ENCODE peak calls at places on chromosomes 2 and 18, in seven cellular contexts. O is adipocyte, L is ACHN, C is osteocyte, M is Panc1, E is glutamatergic neuron, S is fibroblast of the conjunctiva. J is an unnamed sample.

GRCh38 chr2:95052804-95053535 is 27.5 kb downstream of the MAL start:
- DNase-seq in O (no peak), L (no peak), C (no peak), M (no peak), S (no peak), E (no peak), J (no peak)

GRCh38 chr2:238090887-238091286 is 9.3 kb upstream of the ESPNL start:
- DNase-seq in L (no peak), S (no peak), E (no peak), C (peak), M (no peak), O (no peak), J (no peak)

GRCh38 chr2:213316001-213316735 is 31.9 kb downstream of the SPAG16 start:
- DNase-seq in C (no peak), E (no peak), O (peak), M (no peak), L (peak), S (no peak), J (no peak)

GRCh38 chr2:228102949-228103348 is 78.5 kb downstream of the SPHKAP start:
- DNase-seq in L (no peak), O (no peak), E (no peak), M (no peak), C (no peak), S (no peak), J (no peak)

GRCh38 chr2:72148975-72149555 is 1.4 kb upstream of the CYP26B1 start:
- DNase-seq in M (no peak), S (no peak), E (peak), O (peak), C (peak), L (peak), J (peak)

GRCh38 chr2:176751828-176752227 is 460.8 kb upstream of the HNRNPA3 start:
- DNase-seq in M (no peak), L (no peak), E (no peak), C (no peak), S (no peak), O (no peak), J (no peak)

GRCh38 chr2:33068261-33068660 is 121.5 kb downstream of the LTBP1 start:
- DNase-seq in O (peak), L (peak), M (peak), S (no peak), E (no peak), C (no peak), J (peak)

GRCh38 chr2:188811522-188811921 is 162.7 kb upstream of the COL3A1 start:
- DNase-seq in S (peak), E (no peak), O (peak), L (no peak), C (no peak), M (no peak), J (no peak)

GRCh38 chr2:121173806-121174205 is 111.2 kb downstream of the TFCP2L1 start:
- DNase-seq in S (no peak), M (no peak), E (no peak), O (no peak), C (no peak), L (no peak), J (no peak)

GRCh38 chr18:9835796-9836195 is 50.0 kb upstream of the TXNDC2 start:
- DNase-seq in E (no peak), S (no peak), O (no peak), L (no peak), M (no peak), C (no peak), J (no peak)

GRCh38 chr2:138787053-138787666 is 7.0 kb upstream of the NXPH2 start:
- DNase-seq in E (no peak), M (peak), S (peak), L (peak), O (peak), C (no peak), J (peak)

GRCh38 chr18:24763765-24764548 is 303.5 kb downstream of the HRH4 start:
- DNase-seq in S (peak), O (no peak), C (no peak), L (no peak), M (no peak), E (no peak), J (no peak)

J was measured in SW480.